ENCODE peak calls at places on chromosome 11, in six cellular contexts. One of them, this sample, is unnamed.

GRCh38 chr11:67410369-67410831 is 5.1 kb upstream of the CARNS1 start:
- DNase-seq in PC-9: no peak
- DNase-seq in right lobe of liver: peak; percentile 19
- DNase-seq in iPS DF 6.9: no peak
- DNase-seq in GM23338: no peak
- DNase-seq in brain microvascular endothelial cell: no peak
- DNase-seq in this sample: no peak

GRCh38 chr11:2549491-2549875 is 104.7 kb downstream of the KCNQ1 start:
- DNase-seq in PC-9: no peak
- DNase-seq in right lobe of liver: peak; percentile 10
- DNase-seq in iPS DF 6.9: no peak
- DNase-seq in GM23338: no peak
- DNase-seq in brain microvascular endothelial cell: no peak
- DNase-seq in this sample: peak; percentile 49

GRCh38 chr11:13224324-13224723 is 53.3 kb upstream of the BMAL1 start:
- DNase-seq in PC-9: peak; percentile 39
- DNase-seq in right lobe of liver: no peak
- DNase-seq in iPS DF 6.9: no peak
- DNase-seq in GM23338: no peak
- DNase-seq in brain microvascular endothelial cell: no peak
- DNase-seq in this sample: no peak

GRCh38 chr11:34583818-34584217 is 37.1 kb upstream of the EHF start:
- DNase-seq in PC-9: no peak
- DNase-seq in right lobe of liver: no peak
- DNase-seq in iPS DF 6.9: no peak
- DNase-seq in GM23338: no peak
- DNase-seq in brain microvascular endothelial cell: no peak
- DNase-seq in this sample: no peak

GRCh38 chr11:37372667-37373066 is 774.6 kb upstream of the RAG2 start:
- DNase-seq in PC-9: no peak
- DNase-seq in right lobe of liver: no peak
- DNase-seq in iPS DF 6.9: no peak
- DNase-seq in GM23338: no peak
- DNase-seq in brain microvascular endothelial cell: no peak
- DNase-seq in this sample: no peak

GRCh38 chr11:120577041-120577440 is 65.5 kb downstream of the GRIK4 start:
- DNase-seq in PC-9: no peak
- DNase-seq in right lobe of liver: no peak
- DNase-seq in iPS DF 6.9: no peak
- DNase-seq in GM23338: no peak
- DNase-seq in brain microvascular endothelial cell: no peak
- DNase-seq in this sample: no peak

GRCh38 chr11:32704261-32704660 is 90.2 kb downstream of the CCDC73 start:
- DNase-seq in PC-9: no peak
- DNase-seq in right lobe of liver: no peak
- DNase-seq in iPS DF 6.9: no peak
- DNase-seq in GM23338: no peak
- DNase-seq in brain microvascular endothelial cell: no peak
- DNase-seq in this sample: peak; percentile 31

GRCh38 chr11:112524808-112525207 is 264.1 kb upstream of the PLET1 start:
- DNase-seq in PC-9: no peak
- DNase-seq in right lobe of liver: no peak
- DNase-seq in iPS DF 6.9: no peak
- DNase-seq in GM23338: no peak
- DNase-seq in brain microvascular endothelial cell: no peak
- DNase-seq in this sample: no peak

GRCh38 chr11:105357764-105358163 is 218.2 kb upstream of the CARD18 start:
- DNase-seq in PC-9: no peak
- DNase-seq in right lobe of liver: no peak
- DNase-seq in iPS DF 6.9: no peak
- DNase-seq in GM23338: no peak
- DNase-seq in brain microvascular endothelial cell: peak; percentile 66
- DNase-seq in this sample: no peak

GRCh38 chr11:71446942-71447688 is 1.1 kb downstream of the DHCR7 start:
- DNase-seq in PC-9: peak; percentile 83
- DNase-seq in right lobe of liver: no peak
- DNase-seq in iPS DF 6.9: no peak
- DNase-seq in GM23338: no peak
- DNase-seq in brain microvascular endothelial cell: peak; percentile 61
- DNase-seq in this sample: peak; percentile 95

GRCh38 chr11:31643831-31644230 is 134.3 kb downstream of the ELP4 start:
- DNase-seq in PC-9: no peak
- DNase-seq in right lobe of liver: no peak
- DNase-seq in iPS DF 6.9: no peak
- DNase-seq in GM23338: no peak
- DNase-seq in brain microvascular endothelial cell: peak; percentile 45
- DNase-seq in this sample: no peak

GRCh38 chr11:630871-631270 is 3.9 kb upstream of the SCT start:
- DNase-seq in PC-9: no peak
- DNase-seq in right lobe of liver: no peak
- DNase-seq in iPS DF 6.9: no peak
- DNase-seq in GM23338: no peak
- DNase-seq in brain microvascular endothelial cell: no peak
- DNase-seq in this sample: no peak

GRCh38 chr11:68753300-68753699 is 2.0 kb upstream of the TESMIN start:
- DNase-seq in PC-9: no peak
- DNase-seq in right lobe of liver: no peak
- DNase-seq in iPS DF 6.9: no peak
- DNase-seq in GM23338: no peak
- DNase-seq in brain microvascular endothelial cell: no peak
- DNase-seq in this sample: no peak

GRCh38 chr11:14118047-14118446 is 155.5 kb downstream of the SPON1 start:
- DNase-seq in PC-9: no peak
- DNase-seq in right lobe of liver: no peak
- DNase-seq in iPS DF 6.9: no peak
- DNase-seq in GM23338: no peak
- DNase-seq in brain microvascular endothelial cell: no peak
- DNase-seq in this sample: no peak

GRCh38 chr11:104995001-104995408 is 26.6 kb upstream of the CASP4 start:
- DNase-seq in PC-9: no peak
- DNase-seq in right lobe of liver: no peak
- DNase-seq in iPS DF 6.9: no peak
- DNase-seq in GM23338: no peak
- DNase-seq in brain microvascular endothelial cell: no peak
- DNase-seq in this sample: no peak

GRCh38 chr11:61378713-61379313 is 13.6 kb upstream of the TMEM216 start:
- DNase-seq in PC-9: peak; percentile 92
- DNase-seq in right lobe of liver: no peak
- DNase-seq in iPS DF 6.9: no peak
- DNase-seq in GM23338: no peak
- DNase-seq in brain microvascular endothelial cell: peak; percentile 88
- DNase-seq in this sample: peak; percentile 89

GRCh38 chr11:11458523-11458922 is 105.5 kb upstream of the CSNK2A3 start:
- DNase-seq in PC-9: no peak
- DNase-seq in right lobe of liver: no peak
- DNase-seq in iPS DF 6.9: no peak
- DNase-seq in GM23338: no peak
- DNase-seq in brain microvascular endothelial cell: no peak
- DNase-seq in this sample: no peak

GRCh38 chr11:68322031-68322388 is 9.6 kb downstream of the LRP5 start:
- DNase-seq in PC-9: no peak
- DNase-seq in right lobe of liver: no peak
- DNase-seq in iPS DF 6.9: no peak
- DNase-seq in GM23338: no peak
- DNase-seq in brain microvascular endothelial cell: no peak
- DNase-seq in this sample: no peak

GRCh38 chr11:17861036-17861755 is 126.6 kb downstream of the KCNC1 start:
- DNase-seq in PC-9: no peak
- DNase-seq in right lobe of liver: no peak
- DNase-seq in iPS DF 6.9: no peak
- DNase-seq in GM23338: no peak
- DNase-seq in brain microvascular endothelial cell: no peak
- DNase-seq in this sample: no peak

GRCh38 chr11:71386232-71386631 is 62.0 kb downstream of the DHCR7 start:
- DNase-seq in PC-9: no peak
- DNase-seq in right lobe of liver: no peak
- DNase-seq in iPS DF 6.9: no peak
- DNase-seq in GM23338: no peak
- DNase-seq in brain microvascular endothelial cell: no peak
- DNase-seq in this sample: peak; percentile 61

GRCh38 chr11:17827006-17827405 is 92.4 kb downstream of the KCNC1 start:
- DNase-seq in PC-9: no peak
- DNase-seq in right lobe of liver: no peak
- DNase-seq in iPS DF 6.9: peak; percentile 16
- DNase-seq in GM23338: peak; percentile 73
- DNase-seq in brain microvascular endothelial cell: no peak
- DNase-seq in this sample: no peak

GRCh38 chr11:34531663-34532062 is 18.1 kb upstream of the ELF5 start:
- DNase-seq in PC-9: no peak
- DNase-seq in right lobe of liver: no peak
- DNase-seq in iPS DF 6.9: no peak
- DNase-seq in GM23338: no peak
- DNase-seq in brain microvascular endothelial cell: no peak
- DNase-seq in this sample: peak; percentile 82

GRCh38 chr11:14894657-14895598 is 2.9 kb upstream of the CYP2R1 start:
- DNase-seq in PC-9: no peak
- DNase-seq in right lobe of liver: peak; percentile 54
- DNase-seq in iPS DF 6.9: no peak
- DNase-seq in GM23338: no peak
- DNase-seq in brain microvascular endothelial cell: no peak
- DNase-seq in this sample: peak; percentile 36

GRCh38 chr11:12403995-12404345 is 26.6 kb downstream of the PARVA start:
- DNase-seq in PC-9: no peak
- DNase-seq in right lobe of liver: no peak
- DNase-seq in iPS DF 6.9: no peak
- DNase-seq in GM23338: no peak
- DNase-seq in brain microvascular endothelial cell: no peak
- DNase-seq in this sample: no peak

GRCh38 chr11:46006418-46007070 is 84.1 kb downstream of the LARGE2 start:
- DNase-seq in PC-9: peak; percentile 67
- DNase-seq in right lobe of liver: no peak
- DNase-seq in iPS DF 6.9: peak; percentile 39
- DNase-seq in GM23338: peak; percentile 93
- DNase-seq in brain microvascular endothelial cell: peak; percentile 68
- DNase-seq in this sample: no peak

GRCh38 chr11:132604446-132604845 is 927.9 kb downstream of the OPCML start:
- DNase-seq in PC-9: no peak
- DNase-seq in right lobe of liver: no peak
- DNase-seq in iPS DF 6.9: no peak
- DNase-seq in GM23338: no peak
- DNase-seq in brain microvascular endothelial cell: peak; percentile 49
- DNase-seq in this sample: peak; percentile 23

GRCh38 chr11:44840085-44840478 is 110.6 kb downstream of the TP53I11 start:
- DNase-seq in PC-9: no peak
- DNase-seq in right lobe of liver: no peak
- DNase-seq in iPS DF 6.9: no peak
- DNase-seq in GM23338: no peak
- DNase-seq in brain microvascular endothelial cell: no peak
- DNase-seq in this sample: no peak
- H3K4me3 ChIP-seq in PC-9: no peak overlapping the region
- H3K4me3 ChIP-seq in right lobe of liver: no peak overlapping the region
- H3K4me3 ChIP-seq in iPS DF 6.9: no peak overlapping the region
- H3K4me3 ChIP-seq in GM23338: no peak overlapping the region
- H3K4me3 ChIP-seq in brain microvascular endothelial cell: no peak overlapping the region
- H3K4me3 ChIP-seq in this sample: no peak overlapping the region

GRCh38 chr11:83007477-83007876 is 64.2 kb downstream of the RAB30 start:
- DNase-seq in PC-9: no peak
- DNase-seq in right lobe of liver: no peak
- DNase-seq in iPS DF 6.9: no peak
- DNase-seq in GM23338: no peak
- DNase-seq in brain microvascular endothelial cell: no peak
- DNase-seq in this sample: no peak
- H3K27me3 ChIP-seq in PC-9: no peaks in the 10 kb centered on the region
- H3K27me3 ChIP-seq in right lobe of liver: no peaks in the 10 kb centered on the region
- H3K27me3 ChIP-seq in iPS DF 6.9: no peaks in the 10 kb centered on the region
- H3K27me3 ChIP-seq in GM23338: no peaks in the 10 kb centered on the region
- H3K27me3 ChIP-seq in brain microvascular endothelial cell: no peaks in the 10 kb centered on the region
- H3K27me3 ChIP-seq in this sample: no peaks in the 10 kb centered on the region

DNA sequence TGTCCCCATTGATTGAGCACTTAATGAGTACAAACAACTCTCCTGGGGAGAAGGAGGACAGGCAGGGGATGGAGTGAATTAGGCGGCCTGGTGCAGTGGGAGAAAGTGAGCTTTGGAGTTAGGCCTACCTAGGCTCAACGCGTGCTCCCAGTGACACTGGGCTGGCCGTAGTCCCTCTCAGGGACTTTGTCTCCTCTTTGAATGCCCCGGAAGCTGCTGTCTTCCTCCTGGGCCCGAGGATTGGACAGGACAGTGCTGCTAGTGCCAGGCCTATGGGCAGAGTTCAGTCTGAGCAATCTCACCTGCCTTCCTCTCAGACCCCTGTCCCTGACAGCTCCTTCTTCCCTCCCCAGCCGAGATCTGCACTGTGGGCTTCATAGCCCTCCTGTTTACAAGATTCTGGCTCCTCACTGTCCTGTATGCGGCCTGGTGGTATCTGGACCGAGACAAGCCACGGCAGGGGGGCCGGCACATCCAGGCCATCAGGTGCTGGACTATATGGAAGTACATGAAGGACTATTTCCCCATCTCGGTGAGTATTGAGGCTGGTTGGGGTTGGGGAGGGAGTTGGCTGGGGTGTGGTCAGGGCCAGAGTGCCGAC is 2.1 kb downstream of the MOGAT2 start:
- DNase-seq in PC-9: no peak
- DNase-seq in right lobe of liver: peak; percentile 71
- DNase-seq in iPS DF 6.9: no peak
- DNase-seq in GM23338: no peak
- DNase-seq in brain microvascular endothelial cell: no peak
- DNase-seq in this sample: no peak
- H3K4me3 ChIP-seq in PC-9: no peak overlapping the region
- H3K4me3 ChIP-seq in right lobe of liver: peak overlapping the region; percentile 3
- H3K4me3 ChIP-seq in iPS DF 6.9: no peak overlapping the region
- H3K4me3 ChIP-seq in GM23338: no peak overlapping the region
- H3K4me3 ChIP-seq in brain microvascular endothelial cell: no peak overlapping the region
- H3K4me3 ChIP-seq in this sample: no peak overlapping the region

GRCh38 chr11:64716471-64717267 is 6.3 kb downstream of the NRXN2 start:
- DNase-seq in PC-9: no peak
- DNase-seq in right lobe of liver: no peak
- DNase-seq in iPS DF 6.9: no peak
- DNase-seq in GM23338: no peak
- DNase-seq in brain microvascular endothelial cell: no peak
- DNase-seq in this sample: peak; percentile 85

GRCh38 chr11:64715756-64716470 is 7.1 kb downstream of the NRXN2 start:
- DNase-seq in PC-9: no peak
- DNase-seq in right lobe of liver: no peak
- DNase-seq in iPS DF 6.9: no peak
- DNase-seq in GM23338: no peak
- DNase-seq in brain microvascular endothelial cell: no peak
- DNase-seq in this sample: peak; percentile 80

GRCh38 chr11:64713031-64713780 is 9.8 kb downstream of the NRXN2 start:
- DNase-seq in PC-9: no peak
- DNase-seq in right lobe of liver: no peak
- DNase-seq in iPS DF 6.9: no peak
- DNase-seq in GM23338: peak; percentile 55
- DNase-seq in brain microvascular endothelial cell: no peak
- DNase-seq in this sample: peak; percentile 90

GRCh38 chr11:64713781-64714363 is 9.1 kb downstream of the NRXN2 start:
- DNase-seq in PC-9: no peak
- DNase-seq in right lobe of liver: no peak
- DNase-seq in iPS DF 6.9: no peak
- DNase-seq in GM23338: peak; percentile 82
- DNase-seq in brain microvascular endothelial cell: no peak
- DNase-seq in this sample: peak; percentile 86

DNA sequence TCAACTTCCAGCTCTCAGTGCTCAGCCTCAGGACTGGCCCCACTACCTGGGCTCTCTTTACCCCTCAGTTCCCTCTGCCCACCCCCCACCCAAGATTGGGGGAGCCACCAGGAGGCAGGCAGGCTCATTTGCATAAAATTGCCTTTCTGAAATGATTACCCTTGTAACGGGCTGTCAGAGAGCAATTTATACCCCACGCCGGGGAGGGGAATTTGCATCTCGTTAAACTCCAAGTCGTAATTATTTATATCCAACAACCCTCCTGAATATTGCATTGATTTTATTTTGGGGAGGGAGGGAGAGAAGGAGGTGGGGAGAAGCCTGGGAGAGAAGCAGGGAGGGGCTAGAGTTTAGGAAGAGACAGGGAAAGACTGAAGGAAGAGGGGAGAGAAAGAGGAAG is 8.3 kb downstream of the NRXN2 start:
- DNase-seq in PC-9: no peak
- DNase-seq in right lobe of liver: no peak
- DNase-seq in iPS DF 6.9: no peak
- DNase-seq in GM23338: no peak
- DNase-seq in brain microvascular endothelial cell: no peak
- DNase-seq in this sample: no peak
- H3K27me3 ChIP-seq in PC-9: peaks cover 59% of the 10 kb centered on the region
- H3K27me3 ChIP-seq in right lobe of liver: peaks cover 8% of the 10 kb centered on the region
- H3K27me3 ChIP-seq in iPS DF 6.9: peaks cover 11% of the 10 kb centered on the region
- H3K27me3 ChIP-seq in GM23338: peaks cover 45% of the 10 kb centered on the region
- H3K27me3 ChIP-seq in brain microvascular endothelial cell: peaks cover 48% of the 10 kb centered on the region
- H3K27me3 ChIP-seq in this sample: peaks cover 52% of the 10 kb centered on the region

This sample was measured in osteoblast.